ENCODE peak calls at places on chromosomes 6 and 20, in ten cellular contexts. T is kidney epithelial cell, H is GM12864, X is neural progenitor cell, O is bronchial epithelial cell, N is NB4, C is Calu3, I is dorsolateral prefrontal cortex, D is psoas muscle, Q is heart left ventricle. G is an unnamed sample.

GRCh38 chr6:167337675-167338449 is 13.0 kb downstream of the TTLL2 start:
- DNase-seq in T (no peak), H (no peak), X (no peak), O (no peak), N (no peak), C (no peak), I (no peak), D (no peak), Q (no peak), G (no peak)

GRCh38 chr20:41234546-41234945 is 83.0 kb downstream of the ZHX3 start:
- DNase-seq in T (no peak), H (no peak), X (peak), O (no peak), N (no peak), C (no peak), I (peak), D (peak), Q (peak), G (no peak)

GRCh38 chr6:27178001-27178730 is 69.3 kb upstream of the PRSS16 start:
- DNase-seq in T (peak), H (no peak), X (peak), O (peak), N (peak), C (peak), I (no peak), D (no peak), Q (peak), G (peak)

GRCh38 chr6:40755046-40755681 is 168.0 kb upstream of the LRFN2 start:
- DNase-seq in T (no peak), H (no peak), X (peak), O (peak), N (no peak), C (no peak), I (no peak), D (no peak), Q (no peak), G (no peak)

GRCh38 chr20:38894091-38894847 is 31.9 kb upstream of the FAM83D start:
- DNase-seq in T (no peak), H (no peak), X (no peak), O (no peak), N (no peak), C (no peak), I (no peak), D (no peak), Q (peak), G (no peak)

GRCh38 chr6:44666324-44666723 is 278.8 kb downstream of the CDC5L start:
- DNase-seq in T (no peak), H (no peak), X (no peak), O (no peak), N (no peak), C (no peak), I (no peak), D (no peak), Q (no peak), G (no peak)

GRCh38 chr20:20076297-20077065 is 24.1 kb downstream of the CFAP61 start:
- DNase-seq in T (no peak), H (no peak), X (no peak), O (peak), N (peak), C (no peak), I (peak), D (peak), Q (no peak), G (peak)

GRCh38 chr6:106924699-106925523 is 49.6 kb downstream of the CD24 start:
- DNase-seq in T (no peak), H (no peak), X (no peak), O (no peak), N (no peak), C (peak), I (no peak), D (no peak), Q (no peak), G (no peak)

GRCh38 chr6:6366778-6367177 is 46.3 kb upstream of the F13A1 start:
- DNase-seq in T (peak), H (no peak), X (peak), O (no peak), N (no peak), C (no peak), I (no peak), D (no peak), Q (no peak), G (no peak)

GRCh38 chr6:30840922-30841643 is 43.2 kb upstream of the DDR1 start:
- DNase-seq in T (no peak), H (no peak), X (no peak), O (no peak), N (peak), C (no peak), I (no peak), D (no peak), Q (no peak), G (no peak)

GRCh38 chr6:38814761-38815160 is 99.7 kb downstream of the DNAH8 start:
- DNase-seq in T (no peak), H (no peak), X (no peak), O (no peak), N (no peak), C (no peak), I (no peak), D (no peak), Q (no peak), G (no peak)

DNA sequence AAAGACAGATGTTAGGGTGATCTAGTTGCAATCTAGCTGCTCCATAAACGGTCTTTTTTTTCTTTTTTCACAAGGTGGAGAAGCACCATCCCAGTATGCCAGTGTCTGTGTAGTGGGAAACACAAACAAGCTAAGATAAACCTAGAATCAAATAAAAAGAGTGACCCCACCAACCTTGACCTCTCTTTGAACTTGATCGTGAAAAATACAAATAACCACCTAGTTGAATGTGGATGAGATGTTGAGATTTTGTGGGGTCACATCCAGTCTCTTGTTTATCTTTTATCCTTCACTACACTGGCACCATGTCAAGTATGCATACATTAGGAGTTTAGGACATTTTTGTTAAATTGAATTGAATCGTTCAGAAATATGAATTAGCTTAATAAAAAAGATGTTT is 194.6 kb upstream of the EYA4 start:
- DNase-seq in T (no peak), H (no peak), X (no peak), O (no peak), N (no peak), C (no peak), I (no peak), D (no peak), Q (no peak), G (no peak)
- TF ChIP-seq CTCF in T (no peak), H (no peak), X (no peak), O (no peak), N (no peak), C (no peak), I (no peak), D (no peak), Q (no peak), G (no peak)

DNA sequence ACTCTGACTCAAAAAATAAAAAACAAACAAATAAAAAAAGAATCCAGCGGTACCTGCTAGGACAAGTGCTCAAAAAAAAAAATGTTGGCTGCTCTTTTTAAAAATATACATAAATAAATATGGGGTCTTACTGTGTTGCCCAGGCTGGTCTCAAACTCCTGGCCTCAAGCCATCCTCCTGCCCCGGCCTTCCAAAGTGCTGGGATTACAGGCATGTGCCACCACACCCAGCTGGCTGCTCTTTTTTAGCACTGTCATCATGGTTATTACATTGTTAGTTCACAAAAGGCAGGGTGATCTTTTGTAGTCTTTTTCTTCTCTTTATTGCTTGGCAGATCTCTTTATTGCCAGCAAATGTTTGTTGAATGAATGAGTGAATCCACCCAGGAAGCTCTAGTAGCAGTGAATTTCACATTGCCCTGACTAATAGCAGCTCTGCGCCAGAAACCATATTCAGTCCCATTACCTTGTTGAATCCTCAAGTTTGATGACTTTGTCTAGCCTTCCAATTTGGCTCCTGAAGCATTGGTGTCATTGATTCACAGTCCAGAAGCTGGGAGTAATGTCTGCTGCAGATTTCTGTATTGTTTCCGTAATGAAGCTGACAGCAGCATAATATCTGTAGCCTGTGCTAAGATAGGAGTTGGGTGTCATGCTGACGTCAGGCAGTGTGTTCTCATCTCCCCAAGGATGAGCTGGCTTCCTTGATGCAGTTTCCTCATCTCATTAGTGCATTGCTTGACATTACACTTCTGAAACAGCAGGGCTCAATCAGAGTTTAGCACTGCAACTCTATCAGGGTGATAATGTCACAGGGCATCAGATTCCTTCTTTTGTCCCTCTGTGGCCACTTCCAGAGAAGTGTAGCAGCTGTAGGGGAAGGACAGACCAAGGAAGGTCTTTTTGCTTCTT is 84.9 kb upstream of the TGM3 start:
- DNase-seq in T (no peak), H (no peak), X (peak), O (peak), N (peak), C (no peak), I (no peak), D (no peak), Q (peak), G (no peak)
- TF ChIP-seq CTCF in T (no peak), H (no peak), X (no peak), O (no peak), N (no peak), C (no peak), I (no peak), D (no peak), Q (no peak), G (no peak)

DNA sequence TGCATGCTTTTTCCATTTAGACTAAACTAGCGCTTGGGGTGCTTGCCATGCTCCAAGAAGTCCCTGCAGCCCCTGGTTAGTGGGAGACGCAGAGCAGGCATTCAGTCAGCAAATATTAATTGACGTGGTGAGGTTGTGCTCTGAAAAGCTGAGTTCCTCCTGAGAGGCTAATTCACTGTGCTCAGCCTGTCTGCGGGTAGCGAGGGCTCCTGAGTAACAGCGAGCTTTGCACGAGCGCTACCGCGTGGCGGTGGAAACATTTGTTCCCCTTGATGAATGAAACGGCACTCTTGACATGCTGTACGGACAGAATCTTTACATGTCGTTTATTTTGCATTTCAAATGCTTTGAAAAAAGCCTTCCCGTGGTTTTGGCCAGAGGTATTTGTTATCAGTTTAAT is 170.6 kb upstream of the AGPAT4 start:
- DNase-seq in T (no peak), H (no peak), X (peak), O (peak), N (peak), C (no peak), I (peak), D (peak), Q (peak), G (peak)
- TF ChIP-seq CTCF in T (peak), H (peak), X (peak), O (peak), N (no peak), C (no peak), I (peak), D (peak), Q (no peak), G (no peak)

DNA sequence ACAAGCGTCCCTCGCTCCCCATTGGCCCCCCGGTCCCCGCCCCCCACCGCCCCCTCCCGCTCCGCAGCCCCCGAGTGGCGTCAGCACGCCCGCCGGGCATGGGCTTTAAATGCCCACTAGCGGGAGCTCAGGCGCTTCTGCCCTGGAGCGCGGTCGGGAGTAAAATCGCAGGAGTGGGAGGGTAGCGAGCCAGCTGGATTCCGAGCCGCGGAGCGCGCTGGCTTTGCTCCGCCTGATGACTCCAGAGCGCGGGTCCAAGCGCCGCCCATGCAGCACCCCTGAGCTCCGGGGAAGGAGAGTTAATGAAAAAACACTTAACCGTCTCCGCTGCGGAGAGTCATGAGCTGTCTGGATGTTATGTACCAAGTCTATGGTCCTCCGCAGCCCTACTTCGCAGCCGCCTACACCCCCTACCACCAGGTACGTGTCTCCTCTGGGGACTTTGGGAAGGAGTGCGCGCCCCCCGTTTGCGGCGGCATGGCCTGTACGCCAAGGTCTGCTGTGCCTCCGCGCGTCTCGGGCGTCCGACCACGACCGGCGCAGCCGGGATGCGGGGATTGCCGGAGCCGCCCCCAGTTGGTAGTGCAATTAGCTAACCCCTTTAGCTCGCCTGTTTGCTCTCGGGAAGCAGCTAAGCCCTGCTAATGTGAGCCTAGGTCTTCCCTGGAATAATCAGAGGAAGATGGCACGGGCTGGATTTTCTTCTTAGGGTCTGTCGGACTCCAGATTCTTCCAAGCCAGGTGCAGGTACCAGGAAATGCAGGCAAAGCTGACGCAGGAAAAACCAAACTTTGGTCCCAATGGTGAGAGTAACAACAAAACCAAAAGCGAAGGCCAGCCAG is at the start of gene VGLL2:
- DNase-seq in T (no peak), H (no peak), X (peak), O (no peak), N (no peak), C (no peak), I (no peak), D (peak), Q (peak), G (no peak)
- TF ChIP-seq CTCF in T (no peak), H (no peak), X (peak), O (no peak), N (no peak), C (no peak), I (no peak), D (peak), Q (no peak), G (no peak)

GRCh38 chr6:3244003-3244831 is 14.5 kb upstream of the PSMG4 start:
- DNase-seq in T (no peak), H (no peak), X (no peak), O (no peak), N (no peak), C (no peak), I (no peak), D (no peak), Q (no peak), G (no peak)
- TF ChIP-seq CTCF in T (no peak), H (no peak), X (no peak), O (no peak), N (no peak), C (no peak), I (no peak), D (no peak), Q (no peak), G (no peak)

GRCh38 chr6:18387061-18387721 is at the start of gene RNF144B:
- DNase-seq in T (peak), H (no peak), X (peak), O (peak), N (peak), C (peak), I (peak), D (peak), Q (peak), G (peak)
- TF ChIP-seq CTCF in T (no peak), H (no peak), X (no peak), O (no peak), N (no peak), C (no peak), I (no peak), D (no peak), Q (no peak), G (no peak)

GRCh38 chr6:154510144-154510905 is at the start of gene CNKSR3:
- DNase-seq in T (peak), H (no peak), X (peak), O (peak), N (peak), C (peak), I (peak), D (peak), Q (peak), G (peak)
- TF ChIP-seq CTCF in T (no peak), H (no peak), X (peak), O (peak), N (no peak), C (no peak), I (peak), D (no peak), Q (no peak), G (no peak)

G was measured in activated CD8-positive, alpha-beta T cell treated with anti-CD3 and anti-CD28 coated beads for 36 hours.